ENCODE peak calls at places on chromosomes 16 and 17, in five cellular contexts. V, S, L, W and C are unnamed samples.
A peak's percentile ranks its signal among the peaks of the same experiment; 100 is the strongest.

GRCh38 chr17:70655179-70655578 is 485.8 kb downstream of the KCNJ2 start:
- DNase-seq in V (no peak), L (no peak), W (no peak), S (no peak), C (no peak)

GRCh38 chr16:78916928-78917545 is 683.5 kb downstream of the MAF start:
- DNase-seq in L (no peak), S (no peak), W (peak; percentile 89), V (no peak), C (no peak)

GRCh38 chr16:24784121-24784520 is 54.7 kb downstream of the TNRC6A start:
- DNase-seq in V (no peak), S (no peak), L (no peak), W (no peak), C (no peak)

GRCh38 chr16:3087243-3087791 is 11.8 kb downstream of the ZSCAN10 start:
- DNase-seq in L (no peak), W (no peak), V (peak; percentile 29), S (peak; percentile 60), C (peak; percentile 49)

GRCh38 chr16:3158014-3158497 is 23.2 kb downstream of the ZNF213 start:
- DNase-seq in L (no peak), V (peak; percentile 25), W (no peak), S (no peak), C (peak; percentile 53)

GRCh38 chr16:73329363-73330306 is 281.7 kb upstream of the ZFHX3 start:
- DNase-seq in W (no peak), V (no peak), S (no peak), L (no peak), C (no peak)

GRCh38 chr16:83159049-83159448 is 532.3 kb downstream of the CDH13 start:
- DNase-seq in S (no peak), L (no peak), W (no peak), V (no peak), C (no peak)

GRCh38 chr16:17439580-17439979 is 31.2 kb downstream of the XYLT1 start:
- DNase-seq in V (no peak), W (no peak), S (no peak), L (no peak), C (no peak)

GRCh38 chr17:2177235-2177811 is 122.4 kb downstream of the HIC1 start:
- DNase-seq in V (no peak), S (no peak), W (peak; percentile 90), L (no peak), C (no peak)

GRCh38 chr16:70267516-70267915 is 15.8 kb upstream of the EXOSC6 start:
- DNase-seq in L (no peak), V (peak; percentile 68), W (peak; percentile 57), S (no peak), C (peak; percentile 76)

GRCh38 chr16:20610192-20610891 is 34.2 kb upstream of the ACSM2B start:
- DNase-seq in L (peak; percentile 73), W (no peak), S (no peak), V (no peak), C (no peak)

GRCh38 chr17:7703584-7704574 is 1.1 kb upstream of the EFNB3 start:
- DNase-seq in W (peak; percentile 70), S (no peak), V (peak; percentile 73), L (no peak), C (no peak)

GRCh38 chr16:20884240-20884556 is 16.0 kb downstream of the DCUN1D3 start:
- DNase-seq in V (peak; percentile 85), S (no peak), W (peak; percentile 50), L (no peak), C (peak; percentile 48)

GRCh38 chr16:49650603-49651002 is 205.3 kb downstream of the ZNF423 start:
- DNase-seq in S (no peak), L (no peak), W (no peak), V (no peak), C (no peak)

GRCh38 chr17:81720267-81721071 is 8.4 kb downstream of the SLC25A10 start:
- DNase-seq in S (no peak), V (no peak), W (no peak), L (peak; percentile 84), C (peak; percentile 49)

GRCh38 chr17:75012320-75013076 is at the start of gene MRPL58:
- DNase-seq in V (peak; percentile 92), S (peak; percentile 84), L (peak; percentile 94), W (peak; percentile 54), C (peak; percentile 94)

GRCh38 chr16:19084139-19084538 is 16.7 kb downstream of the COQ7 start:
- DNase-seq in L (no peak), W (no peak), S (no peak), V (no peak), C (no peak)

GRCh38 chr16:19086322-19087199 is 19.1 kb downstream of the COQ7 start:
- DNase-seq in V (peak; percentile 95), S (peak; percentile 79), L (peak; percentile 96), W (peak; percentile 62), C (peak; percentile 94)

GRCh38 chr16:19084879-19085278 is 17.5 kb downstream of the COQ7 start:
- DNase-seq in S (no peak), W (no peak), L (no peak), V (no peak), C (no peak)

GRCh38 chr16:19085679-19086200 is 18.3 kb downstream of the COQ7 start:
- DNase-seq in V (peak; percentile 67), L (no peak), S (no peak), W (no peak), C (peak; percentile 23)

GRCh38 chr16:19083670-19084069 is 16.3 kb downstream of the COQ7 start:
- DNase-seq in L (no peak), S (no peak), V (no peak), W (no peak), C (no peak)
- TF ChIP-seq CTCF in L (no peak), S (no peak), V (no peak), W (no peak), C (no peak)

DNA sequence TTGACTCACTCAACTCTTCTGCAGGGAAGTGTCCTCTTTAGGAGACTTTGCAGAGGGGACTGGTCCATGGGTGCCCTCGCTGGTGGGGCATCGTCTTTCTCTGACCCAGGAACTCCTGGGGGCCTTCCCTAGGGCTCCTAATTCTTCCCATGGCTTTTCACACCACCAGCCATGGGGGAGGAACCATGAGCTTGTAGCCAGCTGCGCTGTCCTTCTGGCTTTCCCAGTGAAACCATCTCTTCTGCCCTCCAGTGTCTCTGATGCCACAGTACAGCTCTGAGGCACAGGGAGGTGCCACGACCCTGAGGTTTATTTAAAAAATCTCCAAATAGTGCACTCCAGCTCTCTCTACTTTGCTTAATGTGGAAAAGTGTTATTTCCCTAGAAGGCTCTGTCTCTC is 78.6 kb downstream of the SDR42E1 start:
- DNase-seq in S (no peak), W (no peak), L (peak; percentile 73), V (no peak), C (no peak)
- TF ChIP-seq CTCF in S (no peak), W (peak; percentile 13), L (no peak), V (peak; percentile 2), C (no peak)

GRCh38 chr17:27293898-27294688 is at the start of gene WSB1:
- DNase-seq in W (peak; percentile 55), S (peak; percentile 93), L (peak; percentile 98), V (peak; percentile 96), C (peak; percentile 94)
- TF ChIP-seq CTCF in W (no peak), S (no peak), L (peak; percentile 1), V (no peak), C (peak; percentile 1)

GRCh38 chr17:79702550-79703236 is 28.1 kb upstream of the ENPP7 start:
- DNase-seq in W (no peak), S (no peak), V (no peak), L (no peak), C (peak; percentile 33)

GRCh38 chr17:79699386-79700036 is 31.2 kb upstream of the ENPP7 start:
- DNase-seq in V (no peak), W (no peak), L (no peak), S (no peak), C (no peak)

GRCh38 chr17:79704691-79705090 is 26.1 kb upstream of the ENPP7 start:
- DNase-seq in L (no peak), W (no peak), S (no peak), V (no peak), C (no peak)

GRCh38 chr17:79700574-79700973 is 30.2 kb upstream of the ENPP7 start:
- DNase-seq in W (no peak), S (no peak), V (no peak), L (no peak), C (no peak)

GRCh38 chr17:79702071-79702470 is 28.7 kb upstream of the ENPP7 start:
- DNase-seq in L (no peak), S (no peak), W (no peak), V (no peak), C (peak; percentile 19)
- TF ChIP-seq CTCF in L (peak; percentile 19), S (no peak), W (no peak), V (peak; percentile 15), C (no peak)

GRCh38 chr17:60358611-60359225 is 33.2 kb downstream of the USP32 start:
- DNase-seq in L (no peak), W (no peak), V (no peak), S (no peak), C (no peak)
- TF ChIP-seq CTCF in L (no peak), W (no peak), V (no peak), S (no peak), C (no peak)